ENCODE peak calls at places on chromosomes 11 and 22, in eight cellular contexts. Z is fibroblast of mammary gland, H is suprapubic skin, T is mucosa of descending colon, D is AG04450, R is pancreas, X is mesothelial cell of epicardium, S is colonic mucosa. J is an unnamed sample.

GRCh38 chr11:60700689-60701508 is 1.5 kb downstream of the MS4A8 start:
- DNase-seq in D (no peak), R (peak; percentile 68), T (peak; percentile 81), X (no peak), Z (peak; percentile 2), H (no peak), S (peak; percentile 63), J (no peak)

GRCh38 chr11:120835601-120836228 is 188.2 kb upstream of the TBCEL start:
- DNase-seq in Z (peak; percentile 4), S (no peak), T (no peak), R (no peak), X (no peak), D (no peak), H (no peak), J (no peak)

GRCh38 chr11:15969281-15969680 is 387.1 kb downstream of the SOX6 start:
- DNase-seq in H (no peak), S (peak; percentile 43), D (peak; percentile 64), Z (peak; percentile 92), R (peak; percentile 53), X (no peak), T (peak; percentile 50), J (no peak)

GRCh38 chr11:121451178-121451981 is 734 bp upstream of the SORL1 start:
- DNase-seq in Z (no peak), R (peak; percentile 24), S (peak; percentile 81), T (peak; percentile 89), D (no peak), X (no peak), H (no peak), J (no peak)

GRCh38 chr11:118232659-118233058 is 7.8 kb upstream of the JAML start:
- DNase-seq in S (no peak), R (no peak), D (no peak), Z (no peak), X (no peak), T (no peak), H (no peak), J (no peak)

GRCh38 chr11:22795914-22796313 is 33.7 kb downstream of the SVIP start:
- DNase-seq in T (no peak), H (no peak), R (no peak), D (no peak), S (no peak), Z (no peak), X (no peak), J (no peak)

GRCh38 chr11:117413616-117414015 is 86.0 kb downstream of the CEP164 start:
- DNase-seq in R (no peak), Z (no peak), S (no peak), T (no peak), H (peak; percentile 60), X (no peak), D (no peak), J (no peak)

GRCh38 chr11:35951659-35952058 is 7.8 kb downstream of the LDLRAD3 start:
- DNase-seq in Z (peak; percentile 55), T (no peak), H (no peak), X (no peak), R (no peak), D (no peak), S (no peak), J (no peak)

GRCh38 chr11:122199661-122200060 is 83.6 kb upstream of the BLID start:
- DNase-seq in D (no peak), T (no peak), R (no peak), H (no peak), Z (peak; percentile 75), S (no peak), X (no peak), J (no peak)

GRCh38 chr11:14320020-14320419 is 39.0 kb downstream of the RRAS2 start:
- DNase-seq in S (no peak), T (peak; percentile 47), Z (peak; percentile 57), R (no peak), X (no peak), H (no peak), D (no peak), J (no peak)

GRCh38 chr11:126109941-126110731 is 47.5 kb upstream of the CDON start:
- DNase-seq in T (no peak), D (no peak), Z (peak; percentile 60), X (no peak), H (no peak), R (no peak), S (no peak), J (no peak)

GRCh38 chr11:13026722-13027121 is 17.6 kb downstream of the RASSF10 start:
- DNase-seq in S (no peak), H (no peak), T (no peak), X (no peak), Z (no peak), R (no peak), D (no peak), J (no peak)

GRCh38 chr22:25357056-25357455 is 137.6 kb downstream of the CRYBB2 start:
- DNase-seq in S (no peak), X (no peak), Z (no peak), T (no peak), D (no peak), H (peak; percentile 35), R (no peak), J (no peak)

DNA sequence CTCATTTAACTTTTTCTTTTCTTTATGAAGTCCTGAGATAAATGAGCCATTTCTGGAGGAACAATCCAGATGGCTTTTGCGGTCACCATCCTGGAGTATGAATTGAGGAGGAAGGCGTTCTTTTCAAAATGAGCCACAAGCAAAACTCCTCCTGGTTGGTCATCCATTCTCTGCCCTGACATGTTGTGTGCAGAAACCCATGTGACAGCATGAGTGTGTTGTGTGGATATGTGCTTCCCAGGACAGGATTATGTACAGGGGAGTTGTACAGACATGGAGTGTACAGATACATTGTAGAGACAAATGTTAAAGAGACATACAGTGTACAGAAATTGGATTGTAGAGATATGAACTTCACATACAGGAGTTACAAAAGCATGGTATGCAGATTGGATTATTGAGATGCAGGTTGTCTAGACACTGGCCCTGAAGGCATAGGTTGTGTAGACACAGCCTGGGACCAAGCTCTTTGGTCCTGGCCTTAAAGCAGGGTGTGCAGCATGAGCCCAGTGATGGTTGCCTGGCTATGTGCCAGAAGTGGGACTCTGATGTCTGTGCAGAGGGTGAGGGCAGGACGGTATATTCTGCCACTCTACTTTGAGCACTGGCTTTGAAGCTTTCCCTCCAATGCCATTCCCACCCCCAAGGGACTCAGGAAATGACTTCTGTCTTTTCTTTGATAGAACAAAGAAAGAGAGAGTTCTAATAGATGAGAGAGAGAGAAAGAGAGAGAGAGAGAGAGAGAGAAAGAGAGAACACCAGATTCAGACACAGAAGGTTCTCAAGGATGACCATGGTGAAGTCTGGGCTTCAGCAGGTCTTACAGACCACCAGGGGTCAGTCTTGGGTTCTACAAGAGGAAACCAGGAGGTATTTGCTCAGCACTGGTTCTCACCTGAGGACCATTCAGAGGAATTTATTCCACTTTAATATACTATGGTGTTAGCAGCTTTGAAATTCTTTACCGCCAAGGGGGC is 178.6 kb upstream of the ZBED5 start:
- DNase-seq in X (no peak), S (peak; percentile 26), Z (peak; percentile 70), T (peak; percentile 66), D (no peak), H (no peak), R (peak; percentile 48), J (no peak)
- TF ChIP-seq CTCF in X (peak; percentile 64), S (peak; percentile 51), Z (peak; percentile 82), T (peak; percentile 23), D (peak; percentile 70), H (peak; percentile 43), R (peak; percentile 47), J (peak; percentile 47)

GRCh38 chr11:65932558-65932919 is 12.7 kb upstream of the TSGA10IP start:
- DNase-seq in D (no peak), S (no peak), R (no peak), X (no peak), Z (no peak), H (no peak), T (no peak), J (no peak)
- TF ChIP-seq CTCF in D (no peak), S (no peak), R (no peak), X (no peak), Z (no peak), H (no peak), T (no peak), J (no peak)

DNA sequence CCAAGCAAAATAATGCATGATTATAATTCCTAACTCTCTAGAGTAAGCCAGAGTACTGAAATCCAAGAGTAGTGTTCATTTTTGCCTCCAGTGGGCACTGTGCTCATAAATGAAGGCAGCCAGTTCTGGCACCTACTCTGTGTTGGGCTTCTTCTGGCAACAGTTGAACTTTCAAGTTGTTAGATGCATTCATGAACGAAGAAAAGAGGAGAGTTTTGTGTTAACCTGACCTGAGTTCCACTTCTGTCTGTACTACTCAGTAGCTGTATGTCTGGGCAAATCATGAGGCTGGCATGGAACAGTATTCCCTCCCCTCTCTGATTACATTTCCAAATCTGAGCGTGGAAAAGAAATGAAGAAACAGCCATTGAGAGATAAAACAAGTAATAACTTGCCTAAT is 20.3 kb upstream of the TENM4 start:
- DNase-seq in S (no peak), X (no peak), T (peak; percentile 23), D (no peak), Z (peak; percentile 55), R (no peak), H (no peak), J (no peak)
- TF ChIP-seq CTCF in S (no peak), X (peak; percentile 33), T (no peak), D (peak; percentile 74), Z (peak; percentile 79), R (no peak), H (peak; percentile 27), J (no peak)

GRCh38 chr22:18968011-18968749 is 32.1 kb upstream of the PRODH start:
- DNase-seq in T (peak; percentile 23), S (no peak), Z (peak; percentile 12), R (peak; percentile 51), H (no peak), D (no peak), X (peak; percentile 87), J (no peak)

GRCh38 chr22:18971321-18971751 is 35.2 kb upstream of the PRODH start:
- DNase-seq in R (peak; percentile 38), D (no peak), S (no peak), T (no peak), Z (no peak), H (no peak), X (no peak), J (no peak)

GRCh38 chr22:18973264-18974031 is 37.4 kb upstream of the PRODH start:
- DNase-seq in R (peak; percentile 51), H (no peak), Z (no peak), D (no peak), T (no peak), S (no peak), X (no peak), J (no peak)

GRCh38 chr22:18970948-18971315 is 34.8 kb upstream of the PRODH start:
- DNase-seq in D (no peak), T (no peak), R (peak; percentile 36), X (no peak), Z (no peak), H (no peak), S (no peak), J (no peak)

DNA sequence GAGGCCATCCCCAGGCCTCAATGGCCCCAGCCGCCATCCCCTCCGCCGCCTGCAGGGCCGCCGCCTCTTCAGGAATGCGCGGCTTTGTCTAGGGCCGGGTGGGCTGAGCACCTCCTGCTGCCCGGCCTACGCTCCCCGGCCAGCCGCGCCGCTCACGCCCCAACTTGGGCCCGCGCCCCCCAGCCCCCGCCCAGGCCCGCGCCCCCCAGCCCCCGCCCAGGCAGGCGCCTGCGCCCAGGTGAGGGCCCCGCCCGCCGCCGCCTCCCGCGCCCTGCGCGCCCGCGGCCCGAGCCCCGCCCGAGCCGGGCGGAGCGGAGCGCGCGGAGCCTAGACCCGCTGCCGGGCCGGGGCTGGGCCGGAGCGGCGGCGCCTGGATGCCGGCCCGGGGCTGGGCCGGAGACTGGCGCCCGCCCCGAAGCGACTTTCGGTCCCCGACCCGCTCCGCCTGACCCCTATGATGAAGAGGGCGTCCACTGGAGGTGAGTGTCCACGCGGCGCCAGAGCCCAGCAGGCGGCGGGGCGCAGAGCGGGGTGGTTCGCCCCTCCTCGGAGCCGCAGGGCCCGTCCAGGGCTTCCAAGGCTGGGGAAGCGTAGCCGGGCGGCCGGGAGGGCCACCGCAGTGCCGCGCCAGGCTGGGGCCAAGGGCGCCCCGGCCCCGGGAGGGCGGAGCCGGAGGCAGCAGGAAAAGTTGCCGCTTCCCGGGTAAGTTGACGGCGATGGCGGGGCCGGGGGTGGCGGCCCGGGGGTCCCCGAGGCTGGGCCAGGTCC is 34.3 kb upstream of the PRODH start:
- DNase-seq in Z (no peak), H (no peak), D (no peak), R (peak; percentile 51), T (no peak), X (peak; percentile 49), S (no peak), J (no peak)
- TF ChIP-seq CTCF in Z (no peak), H (peak; percentile 19), D (no peak), R (no peak), T (no peak), X (peak; percentile 29), S (no peak), J (no peak)